ENCODE peak calls at places on chromosome 11, in six cellular contexts. J is CD8-positive, alpha-beta T cell; Q is pancreas; W is choroid plexus epithelial cell; P is lower lobe of right lung; L is astrocyte of the spinal cord. V is an unnamed sample.

GRCh38 chr11:6615882-6616585 is 3.2 kb downstream of the TPP1 start:
- DNase-seq in J (no peak), Q (no peak), W (peak), P (no peak), L (peak), V (no peak)

GRCh38 chr11:31325162-31325561 is 44.4 kb downstream of the DCDC1 start:
- DNase-seq in J (no peak), Q (no peak), W (peak), P (no peak), L (peak), V (no peak)

GRCh38 chr11:111846640-111847039 is 24.7 kb downstream of the ALG9 start:
- DNase-seq in J (no peak), Q (no peak), W (peak), P (no peak), L (peak), V (no peak)

GRCh38 chr11:68673291-68673930 is 10.9 kb upstream of the GAL start:
- DNase-seq in J (no peak), Q (no peak), W (peak), P (no peak), L (peak), V (no peak)

GRCh38 chr11:131815631-131816030 is 445.2 kb downstream of the NTM start:
- DNase-seq in J (no peak), Q (no peak), W (peak), P (no peak), L (no peak), V (peak)

GRCh38 chr11:126499124-126499752 is 143.8 kb downstream of the ST3GAL4 start:
- DNase-seq in J (no peak), Q (no peak), W (no peak), P (no peak), L (no peak), V (no peak)

GRCh38 chr11:60454212-60454611 is 1.4 kb upstream of the MS4A1 start:
- DNase-seq in J (no peak), Q (no peak), W (no peak), P (no peak), L (no peak), V (no peak)

GRCh38 chr11:849951-850776 is 7.5 kb downstream of the TSPAN4 start:
- DNase-seq in J (no peak), Q (no peak), W (no peak), P (no peak), L (no peak), V (peak)

GRCh38 chr11:34204396-34205279 is 99.2 kb downstream of the NAT10 start:
- DNase-seq in J (no peak), Q (no peak), W (no peak), P (no peak), L (peak), V (no peak)

GRCh38 chr11:103016031-103016430 is 60.5 kb upstream of the MMP13 start:
- DNase-seq in J (no peak), Q (no peak), W (no peak), P (no peak), L (no peak), V (no peak)

GRCh38 chr11:46338636-46338987 is 8.7 kb upstream of the DGKZ start:
- DNase-seq in J (no peak), Q (no peak), W (peak), P (no peak), L (no peak), V (no peak)

GRCh38 chr11:1870721-1871466 is 18.0 kb downstream of the LSP1 start:
- DNase-seq in J (peak), Q (peak), W (no peak), P (peak), L (no peak), V (no peak)

GRCh38 chr11:111327908-111328624 is 29.7 kb downstream of the POU2AF3 start:
- DNase-seq in J (no peak), Q (peak), W (no peak), P (peak), L (no peak), V (peak)

GRCh38 chr11:107696140-107696539 is 15.7 kb downstream of the SLN start:
- DNase-seq in J (no peak), Q (no peak), W (peak), P (no peak), L (peak), V (no peak)

GRCh38 chr11:66592457-66593302 is at the start of the genes CCDC87 and CCS:
- DNase-seq in J (peak), Q (peak), W (peak), P (peak), L (peak), V (peak)

GRCh38 chr11:995752-996420 is 40.6 kb downstream of the MUC6 start:
- DNase-seq in J (no peak), Q (peak), W (peak), P (no peak), L (peak), V (no peak)

GRCh38 chr11:69770525-69770924 is 4.6 kb downstream of the FGF4 start:
- DNase-seq in J (no peak), Q (no peak), W (no peak), P (no peak), L (no peak), V (no peak)

GRCh38 chr11:19849947-19850593 is 137.4 kb downstream of the NAV2 start:
- DNase-seq in J (no peak), Q (no peak), W (no peak), P (no peak), L (no peak), V (no peak)

DNA sequence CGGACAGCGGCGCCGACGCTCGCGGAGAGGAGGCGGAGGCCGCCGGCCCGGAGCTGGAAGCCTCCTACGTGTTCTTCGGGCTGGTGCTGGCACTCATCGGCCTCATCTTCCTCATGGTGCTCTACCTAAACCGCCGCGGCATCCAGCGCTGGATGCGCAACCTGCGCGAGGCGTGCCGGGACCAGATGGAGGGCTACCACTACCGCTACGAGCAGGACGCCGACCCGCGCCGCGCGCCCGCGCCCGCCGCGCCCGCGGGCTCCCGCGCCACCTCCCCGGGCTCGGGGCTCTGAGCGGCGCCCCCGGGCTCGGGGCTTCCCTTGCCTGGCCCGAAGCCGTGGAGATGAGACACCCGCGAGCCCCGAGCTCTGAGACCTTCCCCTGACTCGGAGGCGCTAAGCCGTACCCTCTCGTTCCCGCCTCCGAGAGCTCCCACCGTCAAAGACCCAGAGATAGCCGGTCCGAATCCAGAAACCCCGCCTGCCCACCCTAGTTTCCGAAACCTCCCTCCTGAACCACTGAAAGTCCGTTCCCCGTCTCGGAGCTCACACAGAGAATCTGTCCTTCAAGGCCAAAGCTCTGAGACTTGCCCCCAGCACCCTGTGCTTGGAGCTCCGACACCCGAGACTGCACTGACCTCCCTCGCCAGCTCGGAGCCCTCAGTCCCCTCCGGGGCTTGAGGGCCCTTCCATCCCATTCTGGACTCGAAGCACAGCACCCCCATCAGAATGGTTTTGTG is 1.5 kb downstream of the TPBGL start:
- DNase-seq in J (no peak), Q (no peak), W (no peak), P (no peak), L (no peak), V (peak)
- H3K4me3 ChIP-seq in J (peak), Q (no peak), W (peak), P (peak), L (peak), V (peak)

GRCh38 chr11:65119670-65119995 is 2.1 kb upstream of the ZNHIT2 start:
- DNase-seq in J (no peak), Q (no peak), W (no peak), P (no peak), L (no peak), V (no peak)

GRCh38 chr11:65117206-65118096 is at the start of gene ZNHIT2:
- DNase-seq in J (peak), Q (peak), W (peak), P (peak), L (peak), V (peak)

GRCh38 chr11:65120831-65121230 is 1.1 kb downstream of the FAU start:
- DNase-seq in J (no peak), Q (peak), W (no peak), P (no peak), L (no peak), V (no peak)

GRCh38 chr11:65116370-65117205 is 913 bp downstream of the ZNHIT2 start:
- DNase-seq in J (peak), Q (peak), W (peak), P (peak), L (peak), V (peak)

GRCh38 chr11:65118097-65118837 is 766 bp upstream of the ZNHIT2 start:
- DNase-seq in J (no peak), Q (peak), W (no peak), P (no peak), L (no peak), V (no peak)
- TF ChIP-seq CTCF in J (peak), Q (no peak), W (no peak), P (no peak), L (no peak), V (no peak)

DNA sequence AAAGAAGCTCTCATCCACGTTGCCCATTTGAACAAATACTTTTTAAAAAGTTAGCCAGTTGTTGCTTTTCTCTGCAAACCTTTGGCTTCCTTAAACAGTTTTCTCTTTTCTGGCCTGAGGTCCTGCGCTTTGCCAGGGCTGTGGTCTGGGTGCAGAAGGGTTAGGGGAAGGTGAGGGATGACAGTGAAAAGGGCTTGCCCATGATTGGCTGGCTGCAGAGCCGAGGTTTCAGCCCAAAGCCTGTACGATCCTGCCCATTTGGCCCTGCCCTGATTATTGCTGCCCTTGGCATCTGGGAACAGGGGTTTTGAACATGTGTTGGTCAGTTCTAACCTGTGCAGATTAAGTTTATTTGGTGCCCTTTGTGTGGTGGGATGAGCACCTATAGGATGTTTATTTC is 1.5 kb downstream of the INCENP start:
- DNase-seq in J (no peak), Q (no peak), W (no peak), P (no peak), L (no peak), V (no peak)
- H3K4me3 ChIP-seq in J (no peak), Q (no peak), W (peak), P (no peak), L (peak), V (no peak)

GRCh38 chr11:15493066-15493465 is 378.3 kb downstream of the INSC start:
- DNase-seq in J (no peak), Q (no peak), W (no peak), P (no peak), L (peak), V (no peak)
- TF ChIP-seq CTCF in J (no peak), Q (no peak), W (no peak), P (no peak), L (no peak), V (no peak)

GRCh38 chr11:119726150-119726553 is 2.8 kb downstream of the NECTIN1 start:
- DNase-seq in J (no peak), Q (no peak), W (no peak), P (no peak), L (no peak), V (no peak)
- H3K4me3 ChIP-seq in J (no peak), Q (no peak), W (no peak), P (no peak), L (no peak), V (no peak)

DNA sequence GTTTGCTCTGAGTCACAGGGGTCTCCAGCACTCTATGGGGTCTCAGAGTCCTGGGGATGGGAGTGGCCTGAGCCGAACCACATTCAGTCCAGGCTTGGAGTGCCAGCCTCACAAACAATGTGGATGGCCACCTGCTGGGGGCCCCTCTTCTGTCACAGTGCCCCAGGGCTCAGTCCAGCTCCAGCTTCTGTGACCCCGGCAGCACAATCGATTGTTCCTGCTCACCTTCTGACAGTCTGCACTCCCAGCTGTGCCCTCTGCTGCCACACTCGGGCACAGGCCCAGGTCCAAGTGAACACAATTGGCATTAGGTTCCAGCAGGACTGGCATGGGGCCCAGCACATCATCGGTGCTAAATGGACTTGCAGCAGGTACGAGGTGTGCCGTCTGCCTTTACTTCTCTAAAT is 84.8 kb downstream of the TP53I11 start:
- DNase-seq in J (no peak), Q (peak), W (no peak), P (no peak), L (no peak), V (no peak)
- TF ChIP-seq CTCF in J (no peak), Q (no peak), W (no peak), P (no peak), L (no peak), V (no peak)